ENCODE peak calls at places on chromosomes 13 and 19, in five cellular contexts. H is uterus, J is glutamatergic neuron, C is astrocyte of the cerebellum, M is H9. D is an unnamed sample.

GRCh38 chr13:100513171-100513570 is 75.4 kb downstream of the GGACT start:
- DNase-seq in H (no peak), J (no peak), C (no peak), M (no peak), D (no peak)

GRCh38 chr19:27885361-27885760 is 1327.6 kb downstream of the UQCRFS1 start:
- DNase-seq in H (no peak), J (no peak), C (no peak), M (peak; percentile 35), D (no peak)

GRCh38 chr13:75173457-75174356 is 308.3 kb downstream of the TBC1D4 start:
- DNase-seq in H (no peak), J (no peak), C (no peak), M (no peak), D (no peak)

GRCh38 chr13:27583645-27584044 is 36.7 kb downstream of the LNX2 start:
- DNase-seq in H (no peak), J (no peak), C (no peak), M (no peak), D (no peak)

GRCh38 chr13:72255908-72256307 is 388.9 kb upstream of the DACH1 start:
- DNase-seq in H (no peak), J (peak; percentile 50), C (peak; percentile 41), M (peak; percentile 75), D (peak; percentile 30)

GRCh38 chr13:21318891-21319532 is 140.1 kb downstream of the ZDHHC20 start:
- DNase-seq in H (no peak), J (no peak), C (no peak), M (no peak), D (no peak)

GRCh38 chr19:1411255-1412191 is 4.1 kb downstream of the DAZAP1 start:
- DNase-seq in H (no peak), J (peak; percentile 70), C (no peak), M (no peak), D (no peak)

GRCh38 chr13:95643814-95644598 is 500 bp downstream of the DZIP1 start:
- DNase-seq in H (peak; percentile 22), J (peak; percentile 73), C (no peak), M (peak; percentile 61), D (no peak)

GRCh38 chr13:44770951-44771350 is 194.8 kb upstream of the TSC22D1 start:
- DNase-seq in H (no peak), J (no peak), C (no peak), M (no peak), D (no peak)

GRCh38 chr13:100338265-100338664 is 249.4 kb downstream of the PCCA start:
- DNase-seq in H (no peak), J (no peak), C (no peak), M (no peak), D (no peak)

GRCh38 chr19:44582581-44583265 is 30.6 kb upstream of the IGSF23 start:
- DNase-seq in H (no peak), J (peak; percentile 48), C (no peak), M (peak; percentile 79), D (no peak)

GRCh38 chr19:29685326-29685725 is 20.1 kb downstream of the PLEKHF1 start:
- DNase-seq in H (no peak), J (no peak), C (no peak), M (no peak), D (no peak)

GRCh38 chr19:16406356-16406755 is 65.4 kb downstream of the EPS15L1 start:
- DNase-seq in H (no peak), J (no peak), C (no peak), M (no peak), D (no peak)

GRCh38 chr13:22926176-22927007 is 254.4 kb upstream of the SGCG start:
- DNase-seq in H (peak; percentile 84), J (peak; percentile 65), C (no peak), M (peak; percentile 85), D (no peak)

GRCh38 chr19:50432658-50433057 is at the start of gene MYBPC2:
- DNase-seq in H (no peak), J (no peak), C (no peak), M (no peak), D (peak; percentile 34)

GRCh38 chr13:98785968-98786367 is 33.5 kb upstream of the SLC15A1 start:
- DNase-seq in H (no peak), J (no peak), C (no peak), M (no peak), D (no peak)

GRCh38 chr13:51731759-51732158 is 72.2 kb downstream of the DHRS12 start:
- DNase-seq in H (no peak), J (no peak), C (peak; percentile 22), M (no peak), D (no peak)

GRCh38 chr13:70623260-70623659 is 515.0 kb upstream of the KLHL1 start:
- DNase-seq in H (no peak), J (no peak), C (no peak), M (no peak), D (no peak)
- TF ChIP-seq CTCF in H (no peak), J (peak; percentile 64), C (no peak), M (peak; percentile 55), D (peak; percentile 28)

GRCh38 chr13:50612717-50613116 is 230.8 kb downstream of the DLEU7 start:
- DNase-seq in H (no peak), J (no peak), C (no peak), M (no peak), D (no peak)
- TF ChIP-seq CTCF in H (no peak), J (no peak), C (no peak), M (no peak), D (no peak)

GRCh38 chr19:18672606-18673337 is 10.7 kb upstream of the CRTC1 start:
- DNase-seq in H (no peak), J (no peak), C (peak; percentile 29), M (peak; percentile 63), D (no peak)
- TF ChIP-seq CTCF in H (no peak), J (no peak), C (peak; percentile 54), M (peak; percentile 55), D (no peak)

GRCh38 chr13:49214917-49215376 is 5.2 kb upstream of the MLNR start:
- DNase-seq in H (no peak), J (no peak), C (no peak), M (peak; percentile 76), D (no peak)
- TF ChIP-seq CTCF in H (no peak), J (no peak), C (no peak), M (peak; percentile 43), D (no peak)